ENCODE peak calls at places on chromosomes 12 and 14, in seven cellular contexts. R is WTC11, E is COR-L47, U is NCI-H526, J is MM.1S, S is GM04504, F is sciatic nerve. O is an unnamed sample.

GRCh38 chr12:47709277-47710048 is 3.6 kb upstream of the RPAP3 start:
- DNase-seq in R (no peak), E (no peak), U (no peak), J (no peak), S (no peak), F (no peak), O (no peak)

GRCh38 chr12:125518074-125518473 is 452.8 kb downstream of the AACS start:
- DNase-seq in R (peak), E (no peak), U (no peak), J (no peak), S (no peak), F (no peak), O (peak)

GRCh38 chr14:74542056-74542685 is 48.6 kb downstream of the ISCA2 start:
- DNase-seq in R (no peak), E (no peak), U (no peak), J (no peak), S (no peak), F (no peak), O (no peak)

GRCh38 chr12:131759176-131759575 is 48.3 kb downstream of the SFSWAP start:
- DNase-seq in R (no peak), E (no peak), U (no peak), J (no peak), S (no peak), F (no peak), O (no peak)

GRCh38 chr12:118430516-118430915 is 54.2 kb downstream of the SUDS3 start:
- DNase-seq in R (no peak), E (no peak), U (no peak), J (no peak), S (no peak), F (no peak), O (no peak)

GRCh38 chr14:61218157-61218556 is 63.0 kb downstream of the TMEM30B start:
- DNase-seq in R (no peak), E (no peak), U (no peak), J (no peak), S (no peak), F (no peak), O (no peak)

GRCh38 chr12:117000316-117000715 is 89.6 kb downstream of the FBXW8 start:
- DNase-seq in R (peak), E (no peak), U (peak), J (no peak), S (no peak), F (no peak), O (no peak)

GRCh38 chr14:22386924-22387775 is 201.9 kb downstream of the DAD1 start:
- DNase-seq in R (peak), E (peak), U (peak), J (peak), S (peak), F (peak), O (peak)

GRCh38 chr14:23861666-23862065 is 91.9 kb upstream of the DHRS4 start:
- DNase-seq in R (no peak), E (no peak), U (no peak), J (no peak), S (no peak), F (no peak), O (no peak)

GRCh38 chr12:130576286-130576933 is 139.7 kb downstream of the RIMBP2 start:
- DNase-seq in R (no peak), E (peak), U (no peak), J (no peak), S (no peak), F (no peak), O (no peak)

GRCh38 chr14:90991690-90992443 is 68.6 kb downstream of the RPS6KA5 start:
- DNase-seq in R (no peak), E (no peak), U (no peak), J (no peak), S (no peak), F (no peak), O (no peak)

GRCh38 chr12:123714302-123714627 is 2.1 kb downstream of the ATP6V0A2 start:
- DNase-seq in R (no peak), E (no peak), U (no peak), J (no peak), S (no peak), F (no peak), O (no peak)

GRCh38 chr12:94704452-94704871 is 54.1 kb upstream of the TMCC3 start:
- DNase-seq in R (no peak), E (peak), U (no peak), J (no peak), S (no peak), F (no peak), O (peak)

GRCh38 chr14:65192686-65193085 is 90.4 kb upstream of the MAX start:
- DNase-seq in R (no peak), E (no peak), U (no peak), J (no peak), S (no peak), F (no peak), O (no peak)

GRCh38 chr12:131380961-131381705 is 329.8 kb upstream of the SFSWAP start:
- DNase-seq in R (no peak), E (no peak), U (no peak), J (no peak), S (no peak), F (no peak), O (no peak)

GRCh38 chr12:1529862-1530591 is 64.4 kb downstream of the FBXL14 start:
- DNase-seq in R (peak), E (no peak), U (peak), J (peak), S (no peak), F (no peak), O (no peak)

GRCh38 chr14:91223028-91223783 is 21.3 kb downstream of the GPR68 start:
- DNase-seq in R (no peak), E (no peak), U (no peak), J (no peak), S (no peak), F (no peak), O (no peak)

O was measured in fibroblast of villous mesenchyme.